ENCODE peak calls at places on chromosomes 5 and 9, in four cellular contexts. O, R, M and J are unnamed samples.

GRCh38 chr9:21585756-21586752 is 103.9 kb upstream of the IFNE start:
- DNase-seq in O (no peak), R (no peak), M (no peak), J (no peak)

GRCh38 chr5:178587793-178588611 is 2.2 kb downstream of the COL23A1 start:
- DNase-seq in O (no peak), R (no peak), M (no peak), J (no peak)

GRCh38 chr5:112574566-112574965 is 155.5 kb upstream of the EPB41L4A start:
- DNase-seq in O (no peak), R (no peak), M (no peak), J (no peak)

GRCh38 chr5:138972836-138973235 is 97.7 kb upstream of the LRRTM2 start:
- DNase-seq in O (no peak), R (no peak), M (no peak), J (no peak)

GRCh38 chr9:112620998-112621694 is 96.8 kb downstream of the INIP start:
- DNase-seq in O (no peak), R (no peak), M (no peak), J (no peak)

GRCh38 chr5:163350083-163350482 is 87.3 kb upstream of the CCNG1 start:
- DNase-seq in O (no peak), R (no peak), M (no peak), J (no peak)

GRCh38 chr5:53962306-53962705 is 348.1 kb downstream of the ARL15 start:
- DNase-seq in O (no peak), R (no peak), M (no peak), J (no peak)

GRCh38 chr5:135188233-135188909 is 154.3 kb upstream of the PITX1 start:
- DNase-seq in O (no peak), R (no peak), M (no peak), J (no peak)

GRCh38 chr9:97966493-97966892 is 16.6 kb upstream of the ANP32B start:
- DNase-seq in O (no peak), R (no peak), M (no peak), J (no peak)

DNA sequence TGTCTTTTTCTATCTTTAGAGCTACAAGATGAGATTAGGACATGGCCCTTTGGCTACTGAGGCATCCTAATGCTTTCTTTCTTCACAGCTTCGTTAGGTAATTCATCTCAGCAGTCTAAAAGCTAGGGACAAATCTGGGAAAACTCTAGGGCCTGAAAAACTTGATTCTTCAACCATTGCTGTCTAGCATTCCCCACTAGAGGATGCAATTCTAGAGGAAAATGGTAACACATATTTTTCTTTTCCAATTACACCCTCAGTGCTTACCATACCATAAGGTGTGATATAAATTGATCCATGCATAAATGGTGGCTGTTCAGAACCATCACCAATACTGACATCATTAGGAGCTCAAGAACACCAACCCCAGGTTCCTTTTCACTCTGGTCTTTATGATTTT is 525.8 kb upstream of the TRPC7 start:
- DNase-seq in O (no peak), R (no peak), M (no peak), J (no peak)
- TF ChIP-seq CTCF in O (peak; percentile 1), R (peak; percentile 2), M (no peak), J (peak; percentile 19)

DNA sequence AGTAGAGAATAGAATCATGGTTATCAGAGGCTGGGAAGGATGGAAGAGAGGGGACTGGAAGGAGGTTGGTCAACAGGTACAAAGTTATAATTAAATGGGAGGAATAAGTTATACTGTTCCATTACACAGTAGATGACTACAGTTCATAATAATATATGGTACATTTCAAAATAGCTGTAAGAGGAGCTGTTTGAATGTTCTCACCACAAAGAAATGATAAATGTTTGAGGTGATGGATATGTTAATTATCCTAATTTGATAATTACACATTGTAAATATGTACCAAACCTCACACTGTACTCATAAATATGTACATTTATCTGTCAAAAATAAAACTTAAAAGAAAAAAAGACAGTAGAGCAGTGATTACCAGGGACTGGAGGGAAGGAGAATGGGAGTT is 12.9 kb upstream of the PLAC8L1 start:
- DNase-seq in O (no peak), R (no peak), M (no peak), J (no peak)
- H3K4me3 ChIP-seq in O (no peak overlapping the region), R (no peak overlapping the region), M (no peak overlapping the region), J (no peak overlapping the region)

DNA sequence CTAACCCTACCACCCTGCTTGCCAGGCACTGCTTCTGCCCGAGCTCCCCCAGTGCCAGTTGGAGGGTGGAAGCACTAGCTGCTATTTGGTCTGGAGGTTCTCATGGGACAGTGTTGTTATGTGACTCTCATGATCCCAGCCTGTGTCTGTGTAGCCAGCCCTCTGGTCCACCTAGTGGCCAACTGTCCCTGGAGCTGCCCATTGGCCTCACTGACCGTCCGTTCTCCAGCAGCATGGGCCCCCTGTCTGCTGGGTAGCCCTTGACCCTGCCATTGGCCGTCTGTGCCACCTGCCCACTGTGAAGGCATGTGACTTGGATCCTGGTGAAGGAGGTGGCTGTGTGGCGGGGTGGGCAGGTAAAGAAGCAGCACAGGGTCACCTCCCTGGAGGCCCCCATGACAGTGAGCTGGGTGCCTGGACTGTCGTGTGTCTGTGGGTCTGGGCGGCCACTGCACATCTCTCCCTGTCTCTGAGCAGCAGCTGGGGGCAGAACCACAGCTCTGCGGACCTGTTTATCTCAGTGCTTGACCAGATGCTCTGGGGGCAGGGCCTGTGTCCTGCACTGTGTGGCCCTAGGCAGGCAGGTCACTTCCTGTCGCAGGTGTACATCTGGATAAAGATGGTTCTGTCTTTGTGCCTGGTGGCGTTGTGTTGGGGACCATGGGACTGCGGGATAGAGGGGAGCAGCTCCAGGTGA is 11.4 kb downstream of the PHF2 start:
- DNase-seq in O (no peak), R (no peak), M (no peak), J (no peak)
- TF ChIP-seq CTCF in O (peak; percentile 29), R (peak; percentile 14), M (no peak), J (peak; percentile 36)

GRCh38 chr5:176530406-176530982 is 6.7 kb downstream of the RNF44 start:
- DNase-seq in O (no peak), R (no peak), M (no peak), J (no peak)
- H3K4me3 ChIP-seq in O (no peak overlapping the region), R (no peak overlapping the region), M (no peak overlapping the region), J (no peak overlapping the region)

GRCh38 chr9:107293555-107294085 is 10.5 kb downstream of the RAD23B start:
- DNase-seq in O (no peak), R (no peak), M (no peak), J (no peak)

GRCh38 chr9:107295995-107296394 is 12.9 kb downstream of the RAD23B start:
- DNase-seq in O (no peak), R (no peak), M (no peak), J (no peak)

GRCh38 chr9:107294756-107295155 is 11.7 kb downstream of the RAD23B start:
- DNase-seq in O (no peak), R (no peak), M (no peak), J (no peak)

GRCh38 chr9:107299437-107299836 is 16.4 kb downstream of the RAD23B start:
- DNase-seq in O (no peak), R (no peak), M (no peak), J (no peak)
- TF ChIP-seq CTCF in O (no peak), R (peak; percentile 25), M (no peak), J (peak; percentile 21)

GRCh38 chr5:127358782-127359181 is 68.2 kb downstream of the MEGF10 start:
- DNase-seq in O (no peak), R (no peak), M (no peak), J (peak; percentile 35)
- H3K4me3 ChIP-seq in O (no peak overlapping the region), R (no peak overlapping the region), M (no peak overlapping the region), J (no peak overlapping the region)

GRCh38 chr5:140857987-140858240 is 2.2 kb downstream of the PCDHA10 start:
- DNase-seq in O (no peak), R (no peak), M (no peak), J (no peak)

GRCh38 chr5:140857177-140857986 is 1.7 kb downstream of the PCDHA10 start:
- DNase-seq in O (no peak), R (no peak), M (no peak), J (no peak)

GRCh38 chr5:140855772-140856674 is at the start of gene PCDHA10:
- DNase-seq in O (no peak), R (no peak), M (no peak), J (no peak)
- TF ChIP-seq CTCF in O (no peak), R (no peak), M (peak; percentile 37), J (peak; percentile 7)

DNA sequence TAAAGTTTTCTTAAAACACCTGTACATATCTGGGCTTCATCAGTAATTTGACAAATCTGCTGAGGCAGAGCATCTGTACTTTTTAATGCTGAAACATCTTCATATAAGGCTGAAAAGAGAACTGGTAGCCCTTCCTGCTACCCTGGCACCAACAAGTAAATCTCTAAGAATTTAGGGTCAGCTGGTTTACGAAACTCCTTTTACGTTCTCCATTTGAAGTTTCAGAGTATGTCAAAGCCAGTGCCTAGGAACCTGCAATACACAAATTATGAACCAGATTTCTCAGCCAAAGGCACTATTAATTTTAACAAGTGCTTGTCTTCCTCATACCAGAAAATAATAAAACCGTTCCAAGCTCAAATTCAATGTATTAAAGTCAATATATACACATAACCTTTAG is 3.8 kb downstream of the ZFAND5 start:
- DNase-seq in O (no peak), R (no peak), M (no peak), J (no peak)
- H3K4me3 ChIP-seq in O (peak overlapping the region; percentile 91), R (peak overlapping the region; percentile 99), M (peak overlapping the region; percentile 73), J (peak overlapping the region; percentile 82)

GRCh38 chr9:37468620-37469019 is 3.4 kb upstream of the ZBTB5 start:
- DNase-seq in O (no peak), R (no peak), M (no peak), J (no peak)
- TF ChIP-seq CTCF in O (no peak), R (no peak), M (no peak), J (no peak)